ENCODE peak calls at places on chromosomes 7 and 10, in ten cellular contexts. F is midbrain, H is BE2C, J is NCI-H460, T is iPS-NIHi11, K is RCC 7860, N is breast epithelium, O is fibroblast of mammary gland, V is AG04450, M is nucleus accumbens. X is an unnamed sample.

GRCh38 chr10:3720228-3721019 is 64.6 kb downstream of the KLF6 start:
- DNase-seq in V (peak; percentile 55), T (no peak), F (peak; percentile 50), K (peak; percentile 14), M (no peak), N (no peak), J (peak; percentile 8), O (peak; percentile 91), H (no peak), X (peak; percentile 22)

GRCh38 chr10:48671914-48672595 is 12.6 kb upstream of the WDFY4 start:
- DNase-seq in V (no peak), J (no peak), K (no peak), M (no peak), N (no peak), H (no peak), F (no peak), O (no peak), T (peak; percentile 30), X (no peak)

GRCh38 chr10:14200645-14201534 is 129.8 kb downstream of the FRMD4A start:
- DNase-seq in M (no peak), F (no peak), N (no peak), H (peak; percentile 9), J (no peak), V (no peak), O (no peak), T (peak; percentile 61), K (no peak), X (no peak)

GRCh38 chr10:71562884-71563283 is 156.7 kb downstream of the C10orf105 start:
- DNase-seq in F (no peak), V (no peak), J (no peak), M (no peak), K (no peak), H (no peak), O (no peak), N (no peak), T (no peak), X (no peak)

GRCh38 chr10:126243306-126243705 is 145.0 kb downstream of the ADAM12 start:
- DNase-seq in M (no peak), O (peak; percentile 40), F (no peak), N (no peak), J (no peak), H (no peak), T (no peak), V (no peak), K (no peak), X (no peak)

GRCh38 chr10:131736321-131736980 is 164.4 kb upstream of the PPP2R2D start:
- DNase-seq in H (no peak), J (no peak), F (no peak), M (no peak), K (no peak), O (no peak), T (peak; percentile 4), V (no peak), N (no peak), X (no peak)

GRCh38 chr10:30500534-30500933 is 66.5 kb downstream of the MAP3K8 start:
- DNase-seq in N (no peak), O (no peak), K (no peak), M (no peak), J (no peak), H (no peak), V (no peak), T (no peak), F (no peak), X (no peak)

GRCh38 chr7:94832051-94832450 is 75.3 kb upstream of the PPP1R9A start:
- DNase-seq in J (no peak), F (no peak), M (no peak), O (no peak), T (no peak), K (no peak), N (no peak), V (no peak), H (no peak), X (no peak)

GRCh38 chr10:11307004-11307403 is 289.3 kb downstream of the CELF2 start:
- DNase-seq in T (no peak), N (no peak), F (no peak), J (no peak), M (no peak), H (no peak), K (no peak), O (no peak), V (no peak), X (no peak)

GRCh38 chr7:106542550-106543220 is 118.3 kb downstream of the CCDC71L start:
- DNase-seq in F (no peak), J (peak; percentile 70), M (no peak), N (peak; percentile 63), T (peak; percentile 75), O (peak; percentile 90), K (peak; percentile 65), V (peak; percentile 80), H (peak; percentile 73), X (no peak)

GRCh38 chr7:103446046-103446520 is at the start of gene SLC26A5:
- DNase-seq in T (peak; percentile 84), V (no peak), N (no peak), J (peak; percentile 9), M (no peak), H (peak; percentile 56), O (no peak), K (no peak), F (no peak), X (peak; percentile 29)

GRCh38 chr7:66301249-66301648 is 96.1 kb downstream of the TPST1 start:
- DNase-seq in J (no peak), V (no peak), M (no peak), F (no peak), T (no peak), H (no peak), K (no peak), O (no peak), N (no peak), X (no peak)

GRCh38 chr7:82517059-82517458 is 73.5 kb upstream of the CACNA2D1 start:
- DNase-seq in J (no peak), F (no peak), O (no peak), N (no peak), V (no peak), M (no peak), H (no peak), T (no peak), K (no peak), X (no peak)

GRCh38 chr10:18713077-18713476 is 53.8 kb downstream of the ARL5B start:
- DNase-seq in F (no peak), K (peak; percentile 91), M (no peak), V (peak; percentile 60), J (peak; percentile 13), T (no peak), N (peak; percentile 22), H (no peak), O (peak; percentile 95), X (no peak)

GRCh38 chr10:86225098-86225782 is 141.4 kb downstream of the GRID1 start:
- DNase-seq in T (no peak), H (no peak), V (no peak), K (peak; percentile 92), J (no peak), F (no peak), N (no peak), O (peak; percentile 73), M (no peak), X (no peak)

X was measured in frontal cortex.